ENCODE peak calls at places on chromosomes 3 and 15, in five cellular contexts. One of them, this sample, is unnamed.

GRCh38 chr3:190619353-190619752 is 105.5 kb downstream of the IL1RAP start:
- DNase-seq in GF-D8: no peak
- DNase-seq in GM12864: no peak
- DNase-seq in endothelial cell: no peak
- DNase-seq in HFF-Myc: no peak
- DNase-seq in this sample: no peak

GRCh38 chr15:57122080-57122845 is 203.8 kb downstream of the TCF12 start:
- DNase-seq in endothelial cell: no peak
- DNase-seq in GM12864: no peak
- DNase-seq in HFF-Myc: no peak
- DNase-seq in GF-D8: no peak
- DNase-seq in this sample: no peak

GRCh38 chr15:77623008-77623877 is 9.5 kb downstream of the LINGO1 start:
- DNase-seq in HFF-Myc: no peak
- DNase-seq in GF-D8: no peak
- DNase-seq in endothelial cell: no peak
- DNase-seq in GM12864: no peak
- DNase-seq in this sample: no peak

GRCh38 chr15:31262901-31263671 is 63.5 kb upstream of the KLF13 start:
- DNase-seq in GF-D8: peak
- DNase-seq in HFF-Myc: no peak
- DNase-seq in GM12864: peak
- DNase-seq in endothelial cell: no peak
- DNase-seq in this sample: no peak

GRCh38 chr3:69999191-70000027 is at the start of gene SAMMSON:
- DNase-seq in GF-D8: no peak
- DNase-seq in endothelial cell: no peak
- DNase-seq in GM12864: no peak
- DNase-seq in HFF-Myc: no peak
- DNase-seq in this sample: no peak

GRCh38 chr3:37892917-37893595 is 31.4 kb downstream of the CTDSPL start:
- DNase-seq in GF-D8: peak
- DNase-seq in endothelial cell: peak
- DNase-seq in HFF-Myc: no peak
- DNase-seq in GM12864: no peak
- DNase-seq in this sample: peak

GRCh38 chr3:197337214-197337613 is 38.8 kb upstream of the DLG1 start:
- DNase-seq in endothelial cell: no peak
- DNase-seq in HFF-Myc: no peak
- DNase-seq in GM12864: no peak
- DNase-seq in GF-D8: no peak
- DNase-seq in this sample: no peak

GRCh38 chr15:91072162-91072561 is 27.9 kb upstream of the SV2B start:
- DNase-seq in endothelial cell: no peak
- DNase-seq in HFF-Myc: no peak
- DNase-seq in GF-D8: no peak
- DNase-seq in GM12864: no peak
- DNase-seq in this sample: no peak

GRCh38 chr3:11699083-11699427 is 55.3 kb upstream of the VGLL4 start:
- DNase-seq in GM12864: no peak
- DNase-seq in GF-D8: no peak
- DNase-seq in HFF-Myc: no peak
- DNase-seq in endothelial cell: no peak
- DNase-seq in this sample: peak

GRCh38 chr3:63370094-63370493 is 92.0 kb downstream of the SYNPR start:
- DNase-seq in GM12864: no peak
- DNase-seq in GF-D8: no peak
- DNase-seq in HFF-Myc: no peak
- DNase-seq in endothelial cell: no peak
- DNase-seq in this sample: no peak

GRCh38 chr3:45665101-45665572 is 24.1 kb upstream of the SACM1L start:
- DNase-seq in HFF-Myc: no peak
- DNase-seq in GF-D8: peak
- DNase-seq in endothelial cell: peak
- DNase-seq in GM12864: no peak
- DNase-seq in this sample: no peak

GRCh38 chr15:63341898-63342297 is 39.7 kb downstream of the CA12 start:
- DNase-seq in GM12864: no peak
- DNase-seq in HFF-Myc: no peak
- DNase-seq in GF-D8: no peak
- DNase-seq in endothelial cell: no peak
- DNase-seq in this sample: no peak

GRCh38 chr3:18580268-18580667 is 155.1 kb upstream of the SATB1 start:
- DNase-seq in GM12864: no peak
- DNase-seq in HFF-Myc: no peak
- DNase-seq in endothelial cell: no peak
- DNase-seq in GF-D8: peak
- DNase-seq in this sample: no peak

GRCh38 chr15:26771917-26772587 is 814 bp downstream of the GABRB3 start:
- DNase-seq in GF-D8: no peak
- DNase-seq in endothelial cell: peak
- DNase-seq in HFF-Myc: no peak
- DNase-seq in GM12864: no peak
- DNase-seq in this sample: no peak

GRCh38 chr15:77541421-77542181 is 91.1 kb downstream of the LINGO1 start:
- DNase-seq in endothelial cell: no peak
- DNase-seq in HFF-Myc: peak
- DNase-seq in GM12864: no peak
- DNase-seq in GF-D8: no peak
- DNase-seq in this sample: no peak

GRCh38 chr15:70051948-70052633 is 45.6 kb downstream of the TLE3 start:
- DNase-seq in GF-D8: no peak
- DNase-seq in GM12864: no peak
- DNase-seq in HFF-Myc: no peak
- DNase-seq in endothelial cell: no peak
- DNase-seq in this sample: no peak

GRCh38 chr15:64455951-64456350 is 4.4 kb upstream of the ZNF609 start:
- DNase-seq in endothelial cell: no peak
- DNase-seq in GF-D8: peak
- DNase-seq in HFF-Myc: no peak
- DNase-seq in GM12864: no peak
- DNase-seq in this sample: no peak

This sample was measured in GM04504.